ENCODE peak calls at places on chromosome 9, in six cellular contexts. H is AG09309, X is choroid plexus epithelial cell, V is ovary, F is GM23338, D is lung. O is an unnamed sample.

GRCh38 chr9:306907-307306 is 92.2 kb downstream of the DOCK8 start:
- DNase-seq in H (no peak), X (no peak), V (no peak), F (peak; percentile 73), D (peak; percentile 34), O (no peak)

GRCh38 chr9:104766025-104766424 is 2.1 kb downstream of the NIPSNAP3B start:
- DNase-seq in H (no peak), X (no peak), V (no peak), F (no peak), D (no peak), O (no peak)

GRCh38 chr9:13688990-13689600 is 409.6 kb upstream of the MPDZ start:
- DNase-seq in H (no peak), X (peak; percentile 52), V (no peak), F (peak; percentile 46), D (no peak), O (peak; percentile 9)

GRCh38 chr9:7320139-7320538 is 479.4 kb downstream of the DMAC1 start:
- DNase-seq in H (peak; percentile 89), X (peak; percentile 88), V (no peak), F (no peak), D (no peak), O (peak; percentile 36)

GRCh38 chr9:34623386-34624235 is 3.3 kb upstream of the DCTN3 start:
- DNase-seq in H (no peak), X (no peak), V (no peak), F (peak; percentile 50), D (no peak), O (no peak)

GRCh38 chr9:30773427-30773826 is 1611.0 kb upstream of the ACO1 start:
- DNase-seq in H (no peak), X (no peak), V (no peak), F (no peak), D (no peak), O (no peak)

GRCh38 chr9:105359899-105360298 is 87.9 kb upstream of the FSD1L start:
- DNase-seq in H (peak; percentile 17), X (peak; percentile 56), V (no peak), F (no peak), D (no peak), O (peak; percentile 1)

GRCh38 chr9:134059188-134059641 is 8.6 kb downstream of the BRD3 start:
- DNase-seq in H (no peak), X (no peak), V (no peak), F (no peak), D (no peak), O (no peak)

GRCh38 chr9:116000748-116001329 is 152.8 kb upstream of the PAPPA start:
- DNase-seq in H (no peak), X (peak; percentile 50), V (no peak), F (peak; percentile 73), D (no peak), O (no peak)

GRCh38 chr9:134010774-134011173 is 14.5 kb upstream of the BRD3OS start:
- DNase-seq in H (no peak), X (no peak), V (no peak), F (no peak), D (no peak), O (no peak)

GRCh38 chr9:88197781-88198345 is 59.6 kb upstream of the SPATA31C2 start:
- DNase-seq in H (peak; percentile 80), X (peak; percentile 88), V (no peak), F (no peak), D (no peak), O (peak; percentile 74)

GRCh38 chr9:84212224-84212623 is 128.3 kb downstream of the SLC28A3 start:
- DNase-seq in H (no peak), X (no peak), V (no peak), F (no peak), D (no peak), O (no peak)

GRCh38 chr9:6869081-6869948 is 111.5 kb downstream of the KDM4C start:
- DNase-seq in H (no peak), X (peak; percentile 17), V (no peak), F (peak; percentile 41), D (no peak), O (no peak)

GRCh38 chr9:79489241-79490000 is 82.3 kb upstream of the TLE4 start:
- DNase-seq in H (no peak), X (peak; percentile 77), V (no peak), F (peak; percentile 7), D (no peak), O (peak; percentile 75)

GRCh38 chr9:9912459-9912858 is 700.3 kb downstream of the PTPRD start:
- DNase-seq in H (no peak), X (peak; percentile 1), V (no peak), F (peak; percentile 33), D (no peak), O (no peak)

GRCh38 chr9:86357091-86357866 is 3.1 kb upstream of the TUT7 start:
- DNase-seq in H (no peak), X (no peak), V (no peak), F (no peak), D (no peak), O (no peak)

GRCh38 chr9:87725900-87726709 is at the start of gene CTSL:
- DNase-seq in H (no peak), X (peak; percentile 90), V (peak; percentile 95), F (peak; percentile 95), D (peak; percentile 83), O (no peak)

GRCh38 chr9:114775121-114775520 is 30.7 kb downstream of the TNFSF15 start:
- DNase-seq in H (no peak), X (no peak), V (no peak), F (no peak), D (no peak), O (no peak)

GRCh38 chr9:36141288-36141687 is 4.8 kb downstream of the GLIPR2 start:
- DNase-seq in H (no peak), X (peak; percentile 39), V (no peak), F (peak; percentile 59), D (no peak), O (no peak)

GRCh38 chr9:91814681-91815212 is 135.3 kb downstream of the ROR2 start:
- DNase-seq in H (no peak), X (no peak), V (no peak), F (no peak), D (no peak), O (no peak)

GRCh38 chr9:97904725-97905124 is 17.6 kb downstream of the TRMO start:
- DNase-seq in H (no peak), X (no peak), V (no peak), F (no peak), D (no peak), O (no peak)

GRCh38 chr9:22052376-22052945 is 43.4 kb upstream of the CDKN2B start:
- DNase-seq in H (peak; percentile 77), X (peak; percentile 96), V (no peak), F (no peak), D (no peak), O (peak; percentile 99)

GRCh38 chr9:119861801-119862200 is 492.6 kb upstream of the BRINP1 start:
- DNase-seq in H (no peak), X (no peak), V (no peak), F (no peak), D (no peak), O (no peak)

GRCh38 chr9:22342489-22343217 is 104.0 kb upstream of the DMRTA1 start:
- DNase-seq in H (no peak), X (peak; percentile 89), V (no peak), F (no peak), D (no peak), O (peak; percentile 83)

GRCh38 chr9:27379311-27380236 is 82.6 kb upstream of the EQTN start:
- DNase-seq in H (no peak), X (no peak), V (no peak), F (no peak), D (no peak), O (no peak)

GRCh38 chr9:113651896-113652295 is 188.4 kb downstream of the RGS3 start:
- DNase-seq in H (no peak), X (no peak), V (no peak), F (no peak), D (no peak), O (no peak)

GRCh38 chr9:13431137-13431536 is 151.6 kb upstream of the MPDZ start:
- DNase-seq in H (no peak), X (no peak), V (no peak), F (peak; percentile 27), D (no peak), O (no peak)

GRCh38 chr9:31137850-31138160 is 1246.6 kb upstream of the ACO1 start:
- DNase-seq in H (no peak), X (peak; percentile 54), V (no peak), F (no peak), D (no peak), O (no peak)

GRCh38 chr9:91693226-91693625 is 256.8 kb downstream of the ROR2 start:
- DNase-seq in H (no peak), X (no peak), V (no peak), F (no peak), D (no peak), O (no peak)

GRCh38 chr9:128323192-128323730 is 622 bp downstream of the COQ4 start:
- DNase-seq in H (no peak), X (peak; percentile 59), V (no peak), F (no peak), D (no peak), O (no peak)
- TF ChIP-seq CTCF in H (no peak), X (no peak), V (no peak), F (no peak), D (no peak), O (no peak)

DNA sequence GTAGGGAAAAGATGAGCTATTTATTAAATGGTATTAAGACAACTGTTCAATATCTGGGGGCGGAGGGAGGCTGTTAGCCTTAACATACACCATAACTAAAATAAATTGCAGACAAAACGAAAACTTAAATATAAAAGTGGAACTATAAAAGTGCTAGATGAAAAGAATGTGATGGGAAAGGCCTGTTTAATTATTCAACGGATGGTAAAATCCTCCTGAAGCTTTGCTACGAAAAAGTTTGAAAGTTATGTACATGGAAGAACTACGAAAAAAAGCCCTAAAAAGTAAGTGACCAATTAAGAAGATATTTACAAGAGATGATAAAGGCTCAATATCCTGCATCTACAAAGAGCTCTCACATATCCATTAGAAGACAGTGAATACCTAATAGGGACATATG is 197.8 kb upstream of the IER5L start:
- DNase-seq in H (no peak), X (no peak), V (no peak), F (no peak), D (no peak), O (no peak)
- H3K4me3 ChIP-seq in H (no peak overlapping the region), X (no peak overlapping the region), V (no peak overlapping the region), F (no peak overlapping the region), D (no peak overlapping the region), O (no peak overlapping the region)

GRCh38 chr9:94165592-94166236 is 81.5 kb downstream of the PTPDC1 start:
- DNase-seq in H (peak; percentile 97), X (peak; percentile 100), V (peak; percentile 97), F (peak; percentile 97), D (peak; percentile 98), O (peak; percentile 97)
- TF ChIP-seq CTCF in H (no peak), X (no peak), V (no peak), F (no peak), D (no peak), O (no peak)

DNA sequence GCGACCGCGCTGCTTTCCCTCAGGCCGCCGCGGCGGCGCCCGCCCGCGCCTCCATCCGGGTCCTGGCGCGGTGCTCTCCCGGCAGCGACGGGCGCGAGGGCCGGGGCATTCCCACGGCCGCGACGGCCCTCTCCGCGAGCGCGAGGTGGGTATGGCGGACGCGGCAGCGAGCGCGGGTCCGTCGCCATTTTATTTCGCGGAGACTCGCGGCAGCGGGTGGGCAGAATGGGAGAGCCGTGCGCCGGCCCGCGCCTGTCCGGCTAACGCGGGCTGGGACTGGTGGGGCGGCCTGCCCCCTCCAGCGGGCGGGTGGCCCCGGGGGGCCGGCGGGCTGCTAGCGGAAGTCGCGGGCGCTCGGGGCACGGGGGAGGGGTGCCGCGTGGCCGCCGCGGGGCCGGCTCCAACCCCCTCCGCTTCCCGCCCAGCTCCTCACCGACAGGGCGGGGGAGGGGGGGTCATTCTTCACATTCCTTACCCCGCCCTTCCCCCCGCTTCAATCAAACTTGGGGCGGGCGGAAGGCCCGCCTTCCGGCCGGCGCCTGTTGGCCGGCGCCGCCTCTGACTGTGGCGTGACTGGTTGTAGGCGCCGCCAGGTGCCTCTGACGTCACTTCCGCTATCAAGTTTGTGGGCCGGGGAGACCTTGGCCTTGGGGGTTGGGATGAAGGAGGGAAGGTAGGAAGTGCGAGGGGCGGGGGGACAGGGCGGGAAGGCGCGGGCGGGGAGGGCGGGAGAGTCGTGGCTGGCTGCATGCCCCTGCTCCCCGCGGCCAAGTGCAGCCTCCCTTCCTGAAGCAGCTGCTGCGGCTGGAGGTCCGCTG is 82.2 kb downstream of the PTPDC1 start:
- DNase-seq in H (peak; percentile 95), X (peak; percentile 100), V (peak; percentile 99), F (peak; percentile 100), D (peak; percentile 98), O (peak; percentile 99)
- H3K4me3 ChIP-seq in H (peak overlapping the region; percentile 62), X (peak overlapping the region; percentile 84), V (peak overlapping the region; percentile 99), F (peak overlapping the region; percentile 69), D (peak overlapping the region; percentile 86), O (peak overlapping the region; percentile 57)

O was measured in astrocyte of the cerebellum.